ENCODE peak calls at places on chromosome 15, in seven cellular contexts. L is neural progenitor cell; W is tibial artery; X is transverse colon; I is endothelial cell of umbilical vein; Z is HepG2; D is CD8-positive, alpha-beta memory T cell. P is an unnamed sample. For H3K9me3 and H3K27me3, the result is how much of the 10 kb centered on the place peaks cover.

GRCh38 chr15:42796955-42797779 is 60.2 kb upstream of the CDAN1 start:
- DNase-seq in L (peak), W (no peak), X (no peak), I (peak), Z (no peak), D (no peak), P (no peak)

GRCh38 chr15:58292761-58293175 is 139.0 kb upstream of the LIPC start:
- DNase-seq in L (no peak), W (no peak), X (no peak), I (no peak), Z (no peak), D (no peak), P (no peak)

GRCh38 chr15:92077353-92078080 is 224.0 kb downstream of the SLCO3A1 start:
- DNase-seq in L (peak), W (peak), X (peak), I (peak), Z (peak), D (peak), P (peak)

GRCh38 chr15:85168642-85169173 is 187.1 kb downstream of the PDE8A start:
- DNase-seq in L (peak), W (no peak), X (peak), I (peak), Z (peak), D (no peak), P (peak)

GRCh38 chr15:64247906-64248541 is 85.2 kb upstream of the PPIB start:
- DNase-seq in L (no peak), W (no peak), X (peak), I (peak), Z (peak), D (peak), P (no peak)

GRCh38 chr15:60122691-60123090 is 118.6 kb downstream of the FOXB1 start:
- DNase-seq in L (no peak), W (no peak), X (no peak), I (no peak), Z (no peak), D (no peak), P (no peak)

GRCh38 chr15:77358545-77359240 is 61.2 kb downstream of the PEAK1 start:
- DNase-seq in L (no peak), W (no peak), X (no peak), I (no peak), Z (no peak), D (no peak), P (no peak)

GRCh38 chr15:101162701-101163483 is 89.0 kb downstream of the CHSY1 start:
- DNase-seq in L (no peak), W (no peak), X (no peak), I (no peak), Z (no peak), D (no peak), P (no peak)

GRCh38 chr15:98777426-98777825 is 129.1 kb downstream of the IGF1R start:
- DNase-seq in L (no peak), W (no peak), X (no peak), I (no peak), Z (no peak), D (no peak), P (no peak)

GRCh38 chr15:74011610-74012009 is 17.1 kb downstream of the PML start:
- DNase-seq in L (no peak), W (no peak), X (peak), I (peak), Z (no peak), D (no peak), P (no peak)

GRCh38 chr15:70426065-70426821 is 328.5 kb upstream of the TLE3 start:
- DNase-seq in L (no peak), W (no peak), X (no peak), I (no peak), Z (no peak), D (no peak), P (no peak)

GRCh38 chr15:81880314-81880713 is 165.5 kb downstream of the MEX3B start:
- DNase-seq in L (no peak), W (no peak), X (no peak), I (no peak), Z (no peak), D (no peak), P (no peak)

GRCh38 chr15:80343610-80344009 is 60.6 kb upstream of the ARNT2 start:
- DNase-seq in L (no peak), W (no peak), X (peak), I (no peak), Z (no peak), D (no peak), P (no peak)

GRCh38 chr15:60438626-60439025 is 40.3 kb downstream of the ICE2 start:
- DNase-seq in L (no peak), W (no peak), X (no peak), I (no peak), Z (no peak), D (no peak), P (no peak)

GRCh38 chr15:76147906-76148553 is 88.2 kb downstream of the TMEM266 start:
- DNase-seq in L (peak), W (peak), X (peak), I (peak), Z (no peak), D (peak), P (peak)

GRCh38 chr15:93111451-93111850 is 22.4 kb upstream of the RGMA start:
- DNase-seq in L (no peak), W (no peak), X (no peak), I (no peak), Z (no peak), D (no peak), P (no peak)

GRCh38 chr15:20355256-20355868 is 186.2 kb downstream of the GOLGA6L6 start:
- DNase-seq in L (no peak), W (peak), X (no peak), I (no peak), Z (no peak), D (peak), P (no peak)

GRCh38 chr15:65399997-65400396 is 22.2 kb upstream of the IGDCC3 start:
- DNase-seq in L (no peak), W (no peak), X (no peak), I (no peak), Z (no peak), D (no peak), P (no peak)

GRCh38 chr15:27690290-27690689 is 408.8 kb downstream of the OCA2 start:
- DNase-seq in L (no peak), W (no peak), X (no peak), I (no peak), Z (no peak), D (no peak), P (no peak)

GRCh38 chr15:27683126-27683525 is 416.0 kb downstream of the OCA2 start:
- DNase-seq in L (no peak), W (no peak), X (no peak), I (no peak), Z (no peak), D (no peak), P (no peak)

GRCh38 chr15:27686971-27687370 is 412.1 kb downstream of the OCA2 start:
- DNase-seq in L (no peak), W (no peak), X (no peak), I (no peak), Z (no peak), D (no peak), P (no peak)

GRCh38 chr15:27685638-27686037 is 413.5 kb downstream of the OCA2 start:
- DNase-seq in L (no peak), W (no peak), X (no peak), I (no peak), Z (no peak), D (no peak), P (no peak)

DNA sequence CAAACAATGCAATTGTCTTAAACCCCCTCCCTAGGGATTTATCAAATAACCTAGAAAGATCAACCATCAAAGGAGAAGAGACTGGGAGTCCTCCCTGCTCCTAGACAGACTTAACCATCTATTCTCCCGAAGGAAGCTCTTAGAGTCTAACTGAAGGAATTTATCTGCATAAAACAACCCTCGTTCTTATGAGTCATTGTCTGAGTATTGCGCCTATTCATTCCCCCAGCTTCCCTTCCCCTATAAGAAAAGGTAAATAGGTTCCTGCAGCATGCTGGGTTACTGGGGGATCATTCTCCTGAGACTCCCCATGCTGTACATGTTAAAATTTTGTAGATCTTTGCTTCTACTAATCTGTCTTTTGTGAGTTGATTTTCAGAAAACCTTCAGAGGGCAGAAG is 412.7 kb downstream of the OCA2 start:
- DNase-seq in L (no peak), W (no peak), X (no peak), I (no peak), Z (no peak), D (no peak), P (no peak)
- H3K9me3 ChIP-seq in L (under half), W (under half), X (under half), I (under half), Z (under half), D (under half), P (under half)

DNA sequence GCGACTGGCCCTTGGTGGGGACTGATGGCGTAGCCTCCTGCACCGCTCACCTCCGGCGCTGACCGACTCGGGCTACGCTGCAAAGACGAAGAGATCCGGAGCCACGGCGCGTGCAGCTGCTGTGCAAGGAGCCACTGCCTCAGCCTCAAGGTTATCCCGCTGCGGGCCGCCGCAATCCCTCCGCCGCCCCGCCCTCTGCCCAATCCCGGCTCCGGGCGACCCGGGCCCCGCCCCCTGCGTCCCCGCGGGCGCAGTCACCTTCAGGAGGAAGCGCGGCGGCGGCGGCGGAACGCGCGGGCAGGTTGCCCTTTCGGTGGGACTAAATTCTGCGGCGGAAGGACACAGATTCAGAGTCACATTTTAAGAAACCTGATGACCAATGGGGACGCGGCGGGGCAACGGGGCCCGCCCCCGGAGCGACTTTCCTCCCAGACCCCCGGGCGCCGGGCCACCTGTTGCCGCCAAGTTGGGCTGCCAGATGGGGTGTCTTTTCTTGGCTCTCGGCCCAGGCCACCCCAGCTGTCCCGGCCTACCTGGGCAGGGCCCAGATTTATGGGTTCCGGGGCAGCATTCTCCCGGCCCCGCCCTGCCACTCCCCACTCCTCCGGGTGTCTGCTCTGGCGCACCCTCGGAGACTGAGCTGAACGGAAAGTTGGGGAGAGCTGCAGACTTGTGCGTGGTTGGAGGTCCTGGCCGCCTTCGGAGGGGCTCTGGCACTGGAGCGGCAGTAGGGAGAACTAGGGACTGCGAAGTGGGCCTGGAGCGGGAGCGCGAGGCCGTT is at the start of gene PKM:
- DNase-seq in L (peak), W (peak), X (peak), I (peak), Z (peak), D (peak), P (peak)
- H3K27ac ChIP-seq in L (peak), W (peak), X (peak), I (peak), Z (peak), D (peak), P (peak)

GRCh38 chr15:72167445-72167844 is 30.1 kb downstream of the GRAMD2A start:
- DNase-seq in L (no peak), W (no peak), X (no peak), I (no peak), Z (no peak), D (no peak), P (no peak)
- H3K27me3 ChIP-seq in L (under half), W (under half), X (under half), I (under half), Z (under half), D (under half), P (under half)

GRCh38 chr15:36136054-36136453 is 443.4 kb upstream of the CDIN1 start:
- DNase-seq in L (no peak), W (no peak), X (no peak), I (no peak), Z (no peak), D (no peak), P (no peak)
- H3K9me3 ChIP-seq in L (under half), W (under half), X (under half), I (under half), Z (under half), D (under half), P (under half)

GRCh38 chr15:95875141-95875643 is 455.3 kb upstream of the NR2F2 start:
- DNase-seq in L (no peak), W (peak), X (no peak), I (peak), Z (peak), D (no peak), P (no peak)

GRCh38 chr15:95869920-95870319 is 460.6 kb upstream of the NR2F2 start:
- DNase-seq in L (no peak), W (no peak), X (no peak), I (no peak), Z (no peak), D (no peak), P (no peak)

GRCh38 chr15:95872366-95872771 is 458.1 kb upstream of the NR2F2 start:
- DNase-seq in L (no peak), W (no peak), X (no peak), I (no peak), Z (no peak), D (no peak), P (no peak)

GRCh38 chr15:95868970-95869369 is 461.5 kb upstream of the NR2F2 start:
- DNase-seq in L (no peak), W (no peak), X (no peak), I (no peak), Z (no peak), D (no peak), P (no peak)

GRCh38 chr15:95874625-95875024 is 455.9 kb upstream of the NR2F2 start:
- DNase-seq in L (no peak), W (no peak), X (no peak), I (no peak), Z (no peak), D (no peak), P (no peak)
- H3K27ac ChIP-seq in L (no peak), W (peak), X (no peak), I (no peak), Z (no peak), D (no peak), P (no peak)

GRCh38 chr15:49606594-49606993 is 14.0 kb downstream of the FAM227B start:
- DNase-seq in L (no peak), W (no peak), X (no peak), I (peak), Z (no peak), D (no peak), P (no peak)

GRCh38 chr15:49610166-49610918 is 10.3 kb downstream of the FAM227B start:
- DNase-seq in L (no peak), W (no peak), X (no peak), I (no peak), Z (no peak), D (no peak), P (no peak)

GRCh38 chr15:49605588-49605987 is 15.0 kb downstream of the FAM227B start:
- DNase-seq in L (no peak), W (no peak), X (no peak), I (no peak), Z (no peak), D (no peak), P (no peak)

GRCh38 chr15:49604625-49605409 is 15.8 kb downstream of the FAM227B start:
- DNase-seq in L (no peak), W (no peak), X (no peak), I (no peak), Z (no peak), D (no peak), P (no peak)
- H3K27me3 ChIP-seq in L (under half), W (under half), X (under half), I (under half), Z (under half), D (under half), P (under half)

DNA sequence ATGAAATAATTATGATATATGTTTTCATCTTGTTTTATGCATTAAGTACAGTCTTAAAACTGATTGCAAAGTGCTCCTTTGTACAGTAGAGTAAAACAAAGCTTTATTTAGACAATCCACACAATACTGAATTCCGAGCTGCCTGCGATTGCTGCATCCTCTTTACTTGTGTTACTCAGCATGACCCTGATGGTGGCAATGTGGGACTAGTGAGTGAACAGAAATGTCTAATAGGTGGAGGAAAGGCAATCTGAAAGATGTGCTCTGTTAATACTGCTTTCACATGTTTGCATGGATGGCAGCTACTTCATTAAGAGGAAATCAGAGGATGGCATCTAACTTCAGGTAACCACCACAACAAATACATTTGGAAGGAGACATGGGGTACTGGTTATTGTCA is 930.4 kb upstream of the SEMA6D start:
- DNase-seq in L (peak), W (no peak), X (no peak), I (no peak), Z (no peak), D (no peak), P (peak)
- H3K9me3 ChIP-seq in L (under half), W (under half), X (under half), I (under half), Z (half or more), D (under half), P (under half)

DNA sequence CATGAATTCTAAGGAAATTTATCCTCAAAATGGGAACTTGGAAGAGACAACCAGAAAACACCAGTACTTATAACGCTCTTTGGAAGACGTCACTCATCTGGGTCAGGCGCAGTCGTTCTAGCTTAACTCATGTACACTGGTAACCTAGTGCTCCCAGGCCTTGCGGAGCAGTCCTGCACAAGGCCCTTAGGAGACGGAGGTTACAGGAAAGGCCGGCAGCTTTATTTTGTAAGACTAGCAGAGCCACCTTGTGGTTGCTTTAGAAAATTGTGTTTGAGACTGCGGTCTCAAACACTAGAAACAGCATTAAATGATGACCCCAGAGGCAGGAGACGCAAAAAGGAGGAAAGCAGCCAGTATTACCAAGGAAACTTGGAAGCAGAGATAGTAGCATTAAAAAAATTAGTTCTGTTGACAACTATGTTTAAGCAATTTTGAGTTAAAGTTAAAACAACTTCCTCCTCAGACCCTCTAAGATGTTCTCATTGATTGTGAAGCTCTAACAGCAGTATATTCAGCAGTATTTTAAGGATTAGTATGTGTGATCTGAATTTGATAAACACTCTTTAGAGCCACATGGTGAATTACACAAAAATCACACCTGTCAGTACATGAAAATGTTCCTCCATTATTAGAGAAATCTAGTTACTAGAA is 141.9 kb upstream of the C2CD4B start:
- DNase-seq in L (peak), W (no peak), X (peak), I (peak), Z (peak), D (no peak), P (peak)
- H3K27ac ChIP-seq in L (no peak), W (no peak), X (no peak), I (no peak), Z (no peak), D (no peak), P (no peak)

DNA sequence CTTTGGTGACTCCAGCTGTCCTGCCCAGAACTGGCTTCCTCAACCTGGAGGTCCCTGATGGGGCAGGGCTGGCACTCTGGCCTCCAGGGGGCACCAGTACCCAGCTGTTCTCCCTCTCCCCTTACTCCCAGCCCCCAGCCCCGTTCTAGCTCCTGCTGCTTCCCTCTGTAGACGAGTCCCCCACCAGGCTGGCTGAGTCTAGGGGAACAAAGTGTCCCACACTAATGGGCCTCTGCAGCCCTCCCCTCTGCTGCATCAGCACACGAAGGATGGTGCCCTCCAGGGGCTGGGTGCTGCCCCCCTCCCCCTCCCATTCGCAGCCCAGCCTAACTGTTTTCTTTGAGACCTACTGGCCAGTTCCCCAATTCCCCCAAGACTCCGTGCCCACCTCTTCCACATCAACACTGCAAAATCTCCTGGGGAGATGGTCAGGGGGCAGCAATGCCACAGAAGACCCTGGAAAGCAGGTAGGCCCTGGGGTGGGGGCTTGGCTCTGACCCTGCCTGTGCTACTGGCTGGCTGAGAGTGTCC is 4.2 kb downstream of the RHCG start:
- DNase-seq in L (peak), W (peak), X (no peak), I (no peak), Z (no peak), D (no peak), P (peak)
- H3K27me3 ChIP-seq in L (half or more), W (half or more), X (half or more), I (under half), Z (half or more), D (under half), P (under half)

DNA sequence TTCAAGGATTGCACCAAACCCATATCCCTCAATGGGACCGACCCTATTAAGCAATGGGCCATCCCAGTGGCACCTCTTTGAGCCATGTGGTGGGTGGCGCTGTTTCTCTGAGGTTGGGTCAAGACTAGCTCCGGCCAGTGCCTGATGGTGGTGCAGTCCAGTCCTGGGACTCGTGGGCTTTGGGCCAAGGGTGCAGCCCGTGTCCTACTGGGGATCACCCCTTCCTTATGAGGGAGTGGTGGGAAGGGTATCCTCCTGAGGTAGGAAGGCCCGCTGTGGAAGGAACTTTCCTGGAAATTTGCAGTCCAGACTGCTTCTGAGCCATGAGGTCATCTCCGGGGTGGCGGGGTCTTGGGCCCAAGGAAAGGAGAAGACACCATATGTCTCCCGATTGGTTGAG is 231.6 kb downstream of the SNRPN start:
- DNase-seq in L (no peak), W (peak), X (no peak), I (no peak), Z (no peak), D (peak), P (no peak)
- H3K9me3 ChIP-seq in L (under half), W (under half), X (under half), I (under half), Z (half or more), D (under half), P (under half)

P was measured in WERI-Rb-1.